ENCODE peak calls at places on chromosomes 16 and 17, in eight cellular contexts. One of them, this sample, is unnamed.

GRCh38 chr17:73027130-73027741 is 65.3 kb downstream of the SLC39A11 start:
- DNase-seq in ovary: no peak
- DNase-seq in A549: no peak
- DNase-seq in transverse colon: no peak
- DNase-seq in lung: no peak
- DNase-seq in small intestine: no peak
- DNase-seq in uterus: no peak
- DNase-seq in IMR-90: peak
- DNase-seq in this sample: no peak

GRCh38 chr16:21233521-21234150 is at the start of gene ANKS4B:
- DNase-seq in ovary: no peak
- DNase-seq in A549: peak
- DNase-seq in transverse colon: peak
- DNase-seq in lung: no peak
- DNase-seq in small intestine: peak
- DNase-seq in uterus: no peak
- DNase-seq in IMR-90: no peak
- DNase-seq in this sample: no peak

GRCh38 chr17:1331708-1332107 is 52.2 kb downstream of the TRARG1 start:
- DNase-seq in ovary: no peak
- DNase-seq in A549: no peak
- DNase-seq in transverse colon: no peak
- DNase-seq in lung: no peak
- DNase-seq in small intestine: no peak
- DNase-seq in uterus: no peak
- DNase-seq in IMR-90: no peak
- DNase-seq in this sample: no peak

GRCh38 chr17:41448506-41448905 is 7.7 kb upstream of the KRT38 start:
- DNase-seq in ovary: no peak
- DNase-seq in A549: no peak
- DNase-seq in transverse colon: no peak
- DNase-seq in lung: no peak
- DNase-seq in small intestine: no peak
- DNase-seq in uterus: no peak
- DNase-seq in IMR-90: no peak
- DNase-seq in this sample: no peak

GRCh38 chr17:33228548-33228947 is 64.5 kb downstream of the ASIC2 start:
- DNase-seq in ovary: no peak
- DNase-seq in A549: no peak
- DNase-seq in transverse colon: no peak
- DNase-seq in lung: no peak
- DNase-seq in small intestine: no peak
- DNase-seq in uterus: no peak
- DNase-seq in IMR-90: no peak
- DNase-seq in this sample: no peak

GRCh38 chr17:59361916-59362810 is 30.7 kb downstream of the YPEL2 start:
- DNase-seq in ovary: no peak
- DNase-seq in A549: no peak
- DNase-seq in transverse colon: no peak
- DNase-seq in lung: no peak
- DNase-seq in small intestine: peak
- DNase-seq in uterus: no peak
- DNase-seq in IMR-90: peak
- DNase-seq in this sample: no peak

GRCh38 chr16:85168732-85169256 is 56.5 kb upstream of the CIBAR2 start:
- DNase-seq in ovary: peak
- DNase-seq in A549: no peak
- DNase-seq in transverse colon: peak
- DNase-seq in lung: no peak
- DNase-seq in small intestine: no peak
- DNase-seq in uterus: peak
- DNase-seq in IMR-90: peak
- DNase-seq in this sample: peak

GRCh38 chr17:76379646-76380376 is 4.6 kb upstream of the SPHK1 start:
- DNase-seq in ovary: no peak
- DNase-seq in A549: no peak
- DNase-seq in transverse colon: no peak
- DNase-seq in lung: no peak
- DNase-seq in small intestine: no peak
- DNase-seq in uterus: no peak
- DNase-seq in IMR-90: no peak
- DNase-seq in this sample: no peak

GRCh38 chr16:630815-631405 is at the start of gene WFIKKN1:
- DNase-seq in ovary: peak
- DNase-seq in A549: no peak
- DNase-seq in transverse colon: no peak
- DNase-seq in lung: peak
- DNase-seq in small intestine: peak
- DNase-seq in uterus: peak
- DNase-seq in IMR-90: no peak
- DNase-seq in this sample: no peak

GRCh38 chr17:79650861-79651260 is 40.0 kb upstream of the RBFOX3 start:
- DNase-seq in ovary: peak
- DNase-seq in A549: no peak
- DNase-seq in transverse colon: no peak
- DNase-seq in lung: no peak
- DNase-seq in small intestine: no peak
- DNase-seq in uterus: peak
- DNase-seq in IMR-90: no peak
- DNase-seq in this sample: no peak

GRCh38 chr16:31513126-31513525 is 4.9 kb upstream of the RUSF1 start:
- DNase-seq in ovary: no peak
- DNase-seq in A549: peak
- DNase-seq in transverse colon: no peak
- DNase-seq in lung: no peak
- DNase-seq in small intestine: no peak
- DNase-seq in uterus: no peak
- DNase-seq in IMR-90: peak
- DNase-seq in this sample: peak

GRCh38 chr16:87108941-87109340 is 208.3 kb downstream of the C16orf95 start:
- DNase-seq in ovary: no peak
- DNase-seq in A549: no peak
- DNase-seq in transverse colon: no peak
- DNase-seq in lung: no peak
- DNase-seq in small intestine: no peak
- DNase-seq in uterus: no peak
- DNase-seq in IMR-90: peak
- DNase-seq in this sample: no peak

GRCh38 chr17:80389011-80389995 is 25.7 kb upstream of the ENDOV start:
- DNase-seq in ovary: no peak
- DNase-seq in A549: no peak
- DNase-seq in transverse colon: no peak
- DNase-seq in lung: no peak
- DNase-seq in small intestine: no peak
- DNase-seq in uterus: no peak
- DNase-seq in IMR-90: peak
- DNase-seq in this sample: no peak

GRCh38 chr17:16199093-16199492 is 16.2 kb downstream of the NCOR1 start:
- DNase-seq in ovary: no peak
- DNase-seq in A549: no peak
- DNase-seq in transverse colon: no peak
- DNase-seq in lung: no peak
- DNase-seq in small intestine: no peak
- DNase-seq in uterus: no peak
- DNase-seq in IMR-90: peak
- DNase-seq in this sample: no peak

GRCh38 chr16:78311831-78312230 is 212.4 kb downstream of the WWOX start:
- DNase-seq in ovary: no peak
- DNase-seq in A549: no peak
- DNase-seq in transverse colon: no peak
- DNase-seq in lung: no peak
- DNase-seq in small intestine: no peak
- DNase-seq in uterus: no peak
- DNase-seq in IMR-90: no peak
- DNase-seq in this sample: no peak

GRCh38 chr17:47720754-47721533 is 12.1 kb upstream of the TBX21 start:
- DNase-seq in ovary: no peak
- DNase-seq in A549: no peak
- DNase-seq in transverse colon: peak
- DNase-seq in lung: no peak
- DNase-seq in small intestine: no peak
- DNase-seq in uterus: no peak
- DNase-seq in IMR-90: no peak
- DNase-seq in this sample: peak

GRCh38 chr17:27616414-27616813 is 14.6 kb upstream of the LGALS9 start:
- DNase-seq in ovary: no peak
- DNase-seq in A549: no peak
- DNase-seq in transverse colon: no peak
- DNase-seq in lung: no peak
- DNase-seq in small intestine: no peak
- DNase-seq in uterus: no peak
- DNase-seq in IMR-90: no peak
- DNase-seq in this sample: no peak

GRCh38 chr17:28384281-28385036 is 13.0 kb downstream of the SARM1 start:
- DNase-seq in ovary: no peak
- DNase-seq in A549: no peak
- DNase-seq in transverse colon: peak
- DNase-seq in lung: peak
- DNase-seq in small intestine: peak
- DNase-seq in uterus: no peak
- DNase-seq in IMR-90: no peak
- DNase-seq in this sample: no peak

GRCh38 chr17:21033350-21033749 is 9.5 kb downstream of the USP22 start:
- DNase-seq in ovary: no peak
- DNase-seq in A549: no peak
- DNase-seq in transverse colon: no peak
- DNase-seq in lung: no peak
- DNase-seq in small intestine: no peak
- DNase-seq in uterus: no peak
- DNase-seq in IMR-90: peak
- DNase-seq in this sample: no peak

GRCh38 chr17:71870546-71870862 is 250.3 kb upstream of the SOX9 start:
- DNase-seq in ovary: no peak
- DNase-seq in A549: no peak
- DNase-seq in transverse colon: no peak
- DNase-seq in lung: no peak
- DNase-seq in small intestine: no peak
- DNase-seq in uterus: no peak
- DNase-seq in IMR-90: no peak
- DNase-seq in this sample: no peak

GRCh38 chr17:5541610-5542202 is 42.6 kb downstream of the NLRP1 start:
- DNase-seq in ovary: no peak
- DNase-seq in A549: no peak
- DNase-seq in transverse colon: no peak
- DNase-seq in lung: no peak
- DNase-seq in small intestine: no peak
- DNase-seq in uterus: no peak
- DNase-seq in IMR-90: no peak
- DNase-seq in this sample: no peak

GRCh38 chr17:42845556-42845917 is 1.2 kb downstream of the AOC2 start:
- DNase-seq in ovary: no peak
- DNase-seq in A549: no peak
- DNase-seq in transverse colon: no peak
- DNase-seq in lung: no peak
- DNase-seq in small intestine: no peak
- DNase-seq in uterus: no peak
- DNase-seq in IMR-90: no peak
- DNase-seq in this sample: no peak
- H3K27ac ChIP-seq in ovary: no peak
- H3K27ac ChIP-seq in A549: no peak
- H3K27ac ChIP-seq in transverse colon: no peak
- H3K27ac ChIP-seq in lung: no peak
- H3K27ac ChIP-seq in small intestine: no peak
- H3K27ac ChIP-seq in uterus: no peak
- H3K27ac ChIP-seq in IMR-90: no peak
- H3K27ac ChIP-seq in this sample: no peak

GRCh38 chr17:82873521-82873920 is 33.7 kb upstream of the ZNF750 start:
- DNase-seq in ovary: no peak
- DNase-seq in A549: no peak
- DNase-seq in transverse colon: no peak
- DNase-seq in lung: no peak
- DNase-seq in small intestine: no peak
- DNase-seq in uterus: no peak
- DNase-seq in IMR-90: no peak
- DNase-seq in this sample: no peak

GRCh38 chr17:82872591-82873520 is 33.0 kb upstream of the ZNF750 start:
- DNase-seq in ovary: no peak
- DNase-seq in A549: no peak
- DNase-seq in transverse colon: no peak
- DNase-seq in lung: no peak
- DNase-seq in small intestine: no peak
- DNase-seq in uterus: no peak
- DNase-seq in IMR-90: no peak
- DNase-seq in this sample: no peak

GRCh38 chr17:82876149-82876548 is 36.3 kb upstream of the ZNF750 start:
- DNase-seq in ovary: no peak
- DNase-seq in A549: no peak
- DNase-seq in transverse colon: no peak
- DNase-seq in lung: no peak
- DNase-seq in small intestine: no peak
- DNase-seq in uterus: peak
- DNase-seq in IMR-90: peak
- DNase-seq in this sample: peak

GRCh38 chr17:82875418-82875856 is 35.6 kb upstream of the ZNF750 start:
- DNase-seq in ovary: no peak
- DNase-seq in A549: no peak
- DNase-seq in transverse colon: no peak
- DNase-seq in lung: peak
- DNase-seq in small intestine: no peak
- DNase-seq in uterus: no peak
- DNase-seq in IMR-90: no peak
- DNase-seq in this sample: no peak

GRCh38 chr17:82874011-82874835 is 34.4 kb upstream of the ZNF750 start:
- DNase-seq in ovary: no peak
- DNase-seq in A549: no peak
- DNase-seq in transverse colon: no peak
- DNase-seq in lung: peak
- DNase-seq in small intestine: no peak
- DNase-seq in uterus: no peak
- DNase-seq in IMR-90: no peak
- DNase-seq in this sample: no peak
- H3K27ac ChIP-seq in ovary: no peak
- H3K27ac ChIP-seq in A549: no peak
- H3K27ac ChIP-seq in transverse colon: no peak
- H3K27ac ChIP-seq in lung: no peak
- H3K27ac ChIP-seq in small intestine: no peak
- H3K27ac ChIP-seq in uterus: no peak
- H3K27ac ChIP-seq in IMR-90: no peak
- H3K27ac ChIP-seq in this sample: no peak

GRCh38 chr17:57107498-57108101 is 22.6 kb downstream of the AKAP1 start:
- DNase-seq in ovary: no peak
- DNase-seq in A549: peak
- DNase-seq in transverse colon: peak
- DNase-seq in lung: peak
- DNase-seq in small intestine: peak
- DNase-seq in uterus: no peak
- DNase-seq in IMR-90: peak
- DNase-seq in this sample: peak
- H3K27ac ChIP-seq in ovary: no peak
- H3K27ac ChIP-seq in A549: peak
- H3K27ac ChIP-seq in transverse colon: peak
- H3K27ac ChIP-seq in lung: peak
- H3K27ac ChIP-seq in small intestine: peak
- H3K27ac ChIP-seq in uterus: no peak
- H3K27ac ChIP-seq in IMR-90: no peak
- H3K27ac ChIP-seq in this sample: no peak

DNA sequence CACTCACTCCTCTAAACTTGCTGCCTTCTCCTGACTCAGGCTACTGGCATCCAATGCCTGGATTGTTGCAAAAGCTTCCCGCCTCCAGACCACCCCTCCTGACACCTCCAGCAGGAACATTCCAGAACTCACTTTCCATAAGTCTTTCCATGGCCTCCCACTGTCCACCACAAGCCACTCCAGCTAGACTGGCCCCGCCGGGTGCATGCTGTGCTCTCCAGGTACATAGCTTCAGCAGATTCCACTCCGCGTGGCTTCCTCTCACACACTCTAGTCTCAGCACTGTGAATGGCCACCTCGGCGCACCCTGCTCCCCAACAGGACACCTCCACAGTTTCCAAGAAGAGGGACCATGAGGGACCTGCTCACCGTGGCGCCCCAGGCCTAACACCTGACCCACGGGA is 25.9 kb upstream of the FAAP100 start:
- DNase-seq in ovary: no peak
- DNase-seq in A549: no peak
- DNase-seq in transverse colon: no peak
- DNase-seq in lung: no peak
- DNase-seq in small intestine: no peak
- DNase-seq in uterus: no peak
- DNase-seq in IMR-90: peak
- DNase-seq in this sample: no peak
- H3K27ac ChIP-seq in ovary: no peak
- H3K27ac ChIP-seq in A549: peak
- H3K27ac ChIP-seq in transverse colon: no peak
- H3K27ac ChIP-seq in lung: no peak
- H3K27ac ChIP-seq in small intestine: no peak
- H3K27ac ChIP-seq in uterus: no peak
- H3K27ac ChIP-seq in IMR-90: no peak
- H3K27ac ChIP-seq in this sample: peak